ENCODE peak calls at places on chromosomes 7 and 10, in five cellular contexts. Z is CD8-positive, alpha-beta T cell; Y is GM13977; E is glutamatergic neuron; X is PC-3. P is an unnamed sample.
A peak's percentile ranks its signal among the peaks of the same experiment; 100 is the strongest.

GRCh38 chr10:116974442-116975005 is 30.5 kb downstream of the SHTN1 start:
- DNase-seq in Z (no peak), Y (no peak), E (no peak), X (peak; percentile 88), P (peak; percentile 82)

GRCh38 chr7:48089415-48089975 is 430 bp downstream of the UPP1 start:
- DNase-seq in Z (peak; percentile 29), Y (no peak), E (peak; percentile 59), X (peak; percentile 51), P (no peak)

GRCh38 chr7:83738436-83738835 is 89.5 kb upstream of the SEMA3E start:
- DNase-seq in Z (no peak), Y (no peak), E (no peak), X (no peak), P (no peak)

GRCh38 chr7:17661982-17662585 is 278.2 kb downstream of the SNX13 start:
- DNase-seq in Z (no peak), Y (no peak), E (no peak), X (no peak), P (peak; percentile 17)

GRCh38 chr10:79936625-79937255 is 12.2 kb downstream of the SFTPD start:
- DNase-seq in Z (no peak), Y (no peak), E (no peak), X (no peak), P (no peak)

GRCh38 chr10:46298346-46299266 is 11.8 kb downstream of the ANTXRL start:
- DNase-seq in Z (no peak), Y (no peak), E (no peak), X (no peak), P (no peak)

GRCh38 chr7:150428671-150429451 is 21.6 kb upstream of the GIMAP8 start:
- DNase-seq in Z (no peak), Y (no peak), E (peak; percentile 71), X (peak; percentile 94), P (peak; percentile 90)

GRCh38 chr10:62268027-62268398 is 631 bp downstream of the RTKN2 start:
- DNase-seq in Z (no peak), Y (no peak), E (peak; percentile 27), X (peak; percentile 60), P (no peak)

GRCh38 chr10:102678842-102679289 is 34.6 kb downstream of the TRIM8 start:
- DNase-seq in Z (no peak), Y (no peak), E (peak; percentile 86), X (peak; percentile 42), P (peak; percentile 63)

GRCh38 chr7:39624202-39624807 is 933 bp downstream of the RALA start:
- DNase-seq in Z (no peak), Y (peak; percentile 67), E (no peak), X (peak; percentile 39), P (peak; percentile 52)

GRCh38 chr10:76024460-76025123 is 593.2 kb downstream of the LRMDA start:
- DNase-seq in Z (no peak), Y (no peak), E (no peak), X (no peak), P (no peak)

GRCh38 chr7:45181286-45181960 is 23.8 kb downstream of the RAMP3 start:
- DNase-seq in Z (no peak), Y (no peak), E (no peak), X (no peak), P (no peak)

GRCh38 chr7:54394877-54395276 is 147.3 kb upstream of the VSTM2A start:
- DNase-seq in Z (no peak), Y (no peak), E (no peak), X (no peak), P (no peak)

GRCh38 chr7:108384721-108385483 is 71.3 kb downstream of the NRCAM start:
- DNase-seq in Z (no peak), Y (peak; percentile 17), E (no peak), X (peak; percentile 16), P (no peak)

GRCh38 chr10:31133628-31134302 is 102.1 kb upstream of the ZNF438 start:
- DNase-seq in Z (peak; percentile 37), Y (peak; percentile 85), E (peak; percentile 97), X (no peak), P (no peak)

GRCh38 chr7:154917214-154918160 is 85.4 kb downstream of the PAXIP1 start:
- DNase-seq in Z (no peak), Y (no peak), E (no peak), X (no peak), P (no peak)

GRCh38 chr7:142871260-142872105 is 14.1 kb downstream of the TRPV6 start:
- DNase-seq in Z (no peak), Y (no peak), E (no peak), X (no peak), P (no peak)

GRCh38 chr10:100826983-100827818 is 81.8 kb downstream of the PAX2 start:
- DNase-seq in Z (no peak), Y (peak; percentile 79), E (peak; percentile 55), X (no peak), P (no peak)

DNA sequence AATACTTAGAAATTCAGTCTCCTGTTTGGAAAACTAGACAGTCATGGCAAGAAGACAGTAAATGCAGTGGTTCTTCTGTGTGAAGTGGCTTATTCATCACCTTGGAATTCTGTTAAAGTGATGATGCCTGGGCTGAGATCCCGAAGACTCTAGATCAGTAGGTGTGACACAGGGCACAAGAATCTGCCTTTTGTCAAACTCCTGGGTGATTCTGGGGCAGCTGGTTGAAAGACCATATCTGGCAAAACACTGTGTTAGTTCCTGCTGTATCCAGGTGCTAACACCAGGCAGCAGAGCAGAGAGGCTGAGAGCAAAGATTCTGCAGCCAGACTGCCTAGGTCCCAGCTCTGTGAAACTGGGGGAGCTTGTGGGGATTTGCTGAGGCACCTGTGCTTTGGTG is 26.5 kb downstream of the MRC1 start:
- DNase-seq in Z (no peak), Y (no peak), E (no peak), X (peak; percentile 85), P (peak; percentile 76)
- TF ChIP-seq CTCF in Z (no peak), Y (no peak), E (no peak), X (no peak), P (no peak)

DNA sequence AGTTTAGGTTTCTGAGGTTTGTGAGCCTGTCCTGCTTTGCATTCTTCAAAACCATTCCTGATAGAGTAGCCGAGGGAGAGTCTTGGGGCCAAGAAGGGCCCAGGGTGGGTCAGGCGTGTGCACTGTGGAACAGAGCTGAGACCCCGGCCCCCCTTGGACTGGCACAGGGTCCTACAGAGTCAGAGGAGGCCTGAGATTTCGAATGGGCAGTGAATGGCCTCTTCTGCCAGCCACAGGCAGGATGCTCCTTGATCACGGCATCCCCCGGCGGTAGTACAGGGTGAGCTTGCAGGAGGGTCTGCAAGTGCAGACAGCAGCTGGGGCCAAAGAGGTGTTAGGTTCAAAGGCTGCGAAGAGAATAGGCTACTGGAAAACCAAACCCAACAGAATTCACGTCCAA is 4.6 kb downstream of the TRIM56 start:
- DNase-seq in Z (no peak), Y (no peak), E (no peak), X (no peak), P (no peak)
- TF ChIP-seq CTCF in Z (no peak), Y (no peak), E (no peak), X (no peak), P (no peak)

DNA sequence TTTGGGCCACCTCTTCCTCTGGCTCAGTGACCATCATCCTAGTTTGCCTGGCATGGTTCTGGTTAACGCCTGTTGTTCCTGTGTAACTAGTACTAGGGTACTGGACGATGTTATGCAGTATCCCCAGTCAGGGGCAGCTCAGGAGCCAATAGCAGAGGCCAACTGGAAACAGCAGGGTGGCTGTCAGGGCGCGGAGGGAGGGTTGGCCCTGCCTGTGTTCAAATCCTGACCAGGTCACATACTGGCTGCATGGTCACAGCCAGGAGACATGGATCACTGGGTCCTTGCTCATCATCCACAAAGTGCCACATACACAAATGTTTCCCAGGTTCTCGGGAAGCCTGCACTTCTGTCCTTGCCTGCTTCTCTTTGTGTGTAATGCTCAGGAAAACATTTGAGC is 12.3 kb upstream of the RBP3 start:
- DNase-seq in Z (no peak), Y (no peak), E (no peak), X (no peak), P (no peak)
- TF ChIP-seq CTCF in Z (no peak), Y (no peak), E (no peak), X (no peak), P (no peak)

GRCh38 chr7:7761340-7761973 is 43.0 kb upstream of the RPA3 start:
- DNase-seq in Z (no peak), Y (peak; percentile 23), E (no peak), X (peak; percentile 73), P (peak; percentile 64)
- TF ChIP-seq CTCF in Z (peak; percentile 46), Y (peak; percentile 20), E (no peak), X (peak; percentile 67), P (peak; percentile 30)